ENCODE peak calls at places on chromosomes 7 and 10, in six cellular contexts. U, R, C, H, L and J are unnamed samples.

GRCh38 chr10:72310636-72311035 is 36.9 kb downstream of the DDIT4 start:
- DNase-seq in C (no peak), H (no peak), L (no peak), U (no peak), R (peak; percentile 57), J (no peak)

GRCh38 chr7:44378744-44379143 is 53.4 kb upstream of the CAMK2B start:
- DNase-seq in R (peak; percentile 94), C (no peak), L (no peak), H (no peak), U (no peak), J (peak; percentile 74)

GRCh38 chr7:85489498-85489897 is 302.6 kb upstream of the SEMA3D start:
- DNase-seq in R (peak; percentile 75), C (no peak), H (no peak), L (no peak), U (no peak), J (peak; percentile 96)

GRCh38 chr7:16989883-16990413 is 108.2 kb upstream of the AGR3 start:
- DNase-seq in R (peak; percentile 70), U (no peak), C (peak; percentile 33), H (no peak), L (peak; percentile 5), J (peak; percentile 99)

GRCh38 chr7:139360948-139361307 is 1.2 kb downstream of the LUC7L2 start:
- DNase-seq in L (no peak), U (no peak), H (no peak), C (no peak), R (no peak), J (no peak)

GRCh38 chr10:120478401-120478800 is 21.4 kb downstream of the PLPP4 start:
- DNase-seq in L (no peak), C (no peak), H (no peak), R (no peak), U (no peak), J (no peak)

GRCh38 chr7:76333388-76334101 is 25.2 kb downstream of the YWHAG start:
- DNase-seq in H (no peak), C (no peak), R (no peak), U (no peak), L (no peak), J (peak; percentile 56)

GRCh38 chr7:141557360-141557759 is 6.2 kb downstream of the AGK start:
- DNase-seq in U (no peak), L (no peak), R (no peak), C (no peak), H (no peak), J (no peak)

GRCh38 chr7:53422291-53422690 is 386.9 kb downstream of the POM121L12 start:
- DNase-seq in C (no peak), L (no peak), U (no peak), H (no peak), R (no peak), J (no peak)

GRCh38 chr10:75613685-75614587 is 182.5 kb downstream of the LRMDA start:
- DNase-seq in H (no peak), U (no peak), L (no peak), R (no peak), C (no peak), J (no peak)

GRCh38 chr7:82029236-82029635 is 259.4 kb upstream of the HGF start:
- DNase-seq in L (no peak), R (no peak), U (no peak), H (no peak), C (no peak), J (peak; percentile 20)

GRCh38 chr7:83796760-83797159 is 147.8 kb upstream of the SEMA3E start:
- DNase-seq in H (no peak), R (no peak), U (no peak), C (no peak), L (no peak), J (no peak)

GRCh38 chr7:5766321-5766761 is 15.1 kb downstream of the RNF216 start:
- DNase-seq in C (no peak), H (no peak), U (no peak), L (no peak), R (peak; percentile 67), J (no peak)

GRCh38 chr7:135761751-135762488 is 13.3 kb upstream of the FAM180A start:
- DNase-seq in U (no peak), L (no peak), H (no peak), C (no peak), R (peak; percentile 68), J (peak; percentile 58)

GRCh38 chr10:63264852-63265617 is 131.9 kb downstream of the NRBF2 start:
- DNase-seq in H (no peak), U (no peak), R (peak; percentile 45), L (no peak), C (no peak), J (peak; percentile 38)

GRCh38 chr7:93949468-93949867 is 27.9 kb downstream of the GNG11 start:
- DNase-seq in U (no peak), L (no peak), C (no peak), H (no peak), R (peak; percentile 55), J (peak; percentile 53)